ENCODE peak calls at places on chromosome 16, in nine cellular contexts. J, F, E, Q, U, L, Z, T and V are unnamed samples.

GRCh38 chr16:65916995-65917394 is 449.5 kb upstream of the CDH5 start:
- DNase-seq in J (no peak), T (no peak), Z (no peak), E (no peak), F (no peak), Q (no peak), U (no peak), L (no peak), V (no peak)

GRCh38 chr16:1668612-1669319 is 9.3 kb upstream of the JPT2 start:
- DNase-seq in U (no peak), L (no peak), J (no peak), Z (no peak), F (no peak), E (no peak), Q (no peak), T (no peak), V (no peak)

GRCh38 chr16:57188711-57189002 is 2.5 kb downstream of the RSPRY1 start:
- DNase-seq in Q (no peak), L (no peak), E (no peak), F (no peak), Z (no peak), J (no peak), U (no peak), T (no peak), V (no peak)

GRCh38 chr16:89448656-89449055 is 41.7 kb downstream of the ANKRD11 start:
- DNase-seq in J (no peak), F (no peak), E (no peak), Q (no peak), T (no peak), L (no peak), Z (no peak), U (no peak), V (no peak)

GRCh38 chr16:17343028-17343427 is 127.7 kb downstream of the XYLT1 start:
- DNase-seq in Z (peak), E (no peak), T (no peak), U (peak), L (no peak), J (no peak), Q (no peak), F (no peak), V (no peak)

GRCh38 chr16:23635958-23636357 is 5.2 kb downstream of the PALB2 start:
- DNase-seq in T (no peak), J (no peak), U (no peak), E (peak), Q (no peak), F (no peak), Z (no peak), L (no peak), V (no peak)

GRCh38 chr16:21100447-21100846 is 50.2 kb downstream of the DNAH3 start:
- DNase-seq in E (peak), L (peak), Z (no peak), J (peak), Q (peak), U (no peak), F (peak), T (no peak), V (no peak)

GRCh38 chr16:88329726-88330700 is 52.7 kb upstream of the ZNF469 start:
- DNase-seq in F (no peak), U (no peak), T (no peak), L (no peak), J (peak), Z (no peak), E (no peak), Q (no peak), V (no peak)

GRCh38 chr16:884232-884631 is 83.7 kb upstream of the GNG13 start:
- DNase-seq in Q (no peak), U (no peak), F (no peak), L (no peak), J (no peak), Z (no peak), E (no peak), T (no peak), V (no peak)

GRCh38 chr16:5502467-5502869 is 404.9 kb upstream of the EEF2KMT start:
- DNase-seq in F (no peak), J (peak), Z (no peak), E (no peak), L (peak), U (peak), Q (no peak), T (no peak), V (peak)

GRCh38 chr16:81500833-81501521 is 56.4 kb downstream of the CMIP start:
- DNase-seq in L (no peak), F (no peak), E (no peak), J (peak), U (no peak), T (peak), Z (no peak), Q (peak), V (no peak)

GRCh38 chr16:11100239-11100750 is 155.7 kb downstream of the SOCS1 start:
- DNase-seq in U (no peak), E (peak), T (no peak), F (no peak), J (peak), Z (peak), L (peak), Q (peak), V (peak)